ENCODE peak calls at places on chromosomes 16 and 17, in five cellular contexts. U is NCI-H345, F is COR-L47, M is right lobe of liver, N is EL. W is an unnamed sample.

GRCh38 chr17:49193513-49194296 is 16.7 kb downstream of the GNGT2 start:
- DNase-seq in U (peak), N (peak), F (peak), M (no peak), W (no peak)

GRCh38 chr17:74520790-74521480 is 10.3 kb downstream of the CD300LB start:
- DNase-seq in N (no peak), F (no peak), M (no peak), U (no peak), W (no peak)

GRCh38 chr16:70664325-70665112 is 18.2 kb downstream of the IL34 start:
- DNase-seq in F (no peak), U (no peak), N (no peak), M (no peak), W (no peak)

GRCh38 chr17:72916991-72917390 is 175.5 kb downstream of the SLC39A11 start:
- DNase-seq in M (no peak), U (no peak), N (peak), F (no peak), W (no peak)

GRCh38 chr17:76736349-76737081 is 616 bp downstream of the SRSF2 start:
- DNase-seq in M (peak), F (peak), U (peak), N (peak), W (peak)

GRCh38 chr17:59753522-59754467 is 46.3 kb downstream of the VMP1 start:
- DNase-seq in U (peak), N (peak), F (peak), M (no peak), W (no peak)

GRCh38 chr17:58528443-58528842 is 14.0 kb upstream of the MTMR4 start:
- DNase-seq in N (no peak), U (no peak), F (no peak), M (no peak), W (no peak)

GRCh38 chr16:54447606-54448440 is 161.2 kb upstream of the IRX3 start:
- DNase-seq in N (peak), U (no peak), F (no peak), M (no peak), W (no peak)

GRCh38 chr16:81717662-81718189 is 61.4 kb upstream of the PLCG2 start:
- DNase-seq in M (no peak), U (no peak), F (no peak), N (no peak), W (no peak)

GRCh38 chr17:76458580-76459490 is 5.9 kb upstream of the UBE2O start:
- DNase-seq in F (peak), M (no peak), U (peak), N (peak), W (no peak)

GRCh38 chr17:700504-701094 is 14.0 kb downstream of the VPS53 start:
- DNase-seq in N (peak), U (peak), M (no peak), F (no peak), W (no peak)

GRCh38 chr16:49556252-49557069 is 182.9 kb downstream of the C16orf78 start:
- DNase-seq in N (no peak), M (no peak), U (no peak), F (peak), W (no peak)

GRCh38 chr17:39097159-39097519 is 54.3 kb downstream of the PLXDC1 start:
- DNase-seq in M (no peak), F (no peak), N (no peak), U (no peak), W (no peak)

GRCh38 chr16:87472935-87473334 is 19.9 kb downstream of the ZCCHC14 start:
- DNase-seq in F (no peak), M (no peak), U (no peak), N (no peak), W (no peak)

GRCh38 chr17:76063880-76064546 is 8.3 kb downstream of the SRP68 start:
- DNase-seq in F (no peak), U (no peak), N (no peak), M (no peak), W (peak)

GRCh38 chr17:17682737-17683675 is 1.7 kb downstream of the RAI1 start:
- DNase-seq in F (no peak), M (peak), U (peak), N (peak), W (peak)

GRCh38 chr17:21025446-21025845 is 17.4 kb downstream of the USP22 start:
- DNase-seq in U (no peak), F (no peak), N (no peak), M (no peak), W (no peak)

W was measured in effector memory CD4-positive, alpha-beta T cell.